ENCODE peak calls at places on chromosomes 4 and X, in five cellular contexts. C is A549, Y is PC-3, O is fibroblast of lung, T is right cardiac atrium. N is an unnamed sample.

GRCh38 chr4:139419388-139419914 is 34.5 kb upstream of the RAB33B start:
- DNase-seq in O (peak; percentile 95), C (no peak), Y (no peak), T (peak; percentile 44), N (no peak)

GRCh38 chr4:147799986-147800555 is 68.2 kb downstream of the ARHGAP10 start:
- DNase-seq in T (no peak), Y (no peak), C (no peak), O (peak; percentile 34), N (no peak)

GRCh38 chrX:148024425-148025148 is 43.5 kb downstream of the FMR1NB start:
- DNase-seq in C (no peak), O (no peak), Y (no peak), T (no peak), N (no peak)

GRCh38 chr4:134465417-134465816 is 263.8 kb upstream of the PABPC4L start:
- DNase-seq in Y (no peak), T (no peak), C (no peak), O (no peak), N (no peak)

GRCh38 chr4:108370291-108370690 is 201.6 kb upstream of the LEF1 start:
- DNase-seq in Y (no peak), C (no peak), T (no peak), O (no peak), N (no peak)

GRCh38 chrX:153642313-153642654 is 4.7 kb upstream of the DUSP9 start:
- DNase-seq in Y (no peak), T (no peak), O (no peak), C (no peak), N (no peak)

GRCh38 chr4:171157462-171158082 is 655.6 kb upstream of the GALNTL6 start:
- DNase-seq in O (no peak), Y (no peak), T (no peak), C (no peak), N (no peak)

GRCh38 chr4:22473268-22473667 is 42.6 kb downstream of the ADGRA3 start:
- DNase-seq in T (no peak), Y (no peak), C (no peak), O (peak; percentile 93), N (no peak)

GRCh38 chr4:165293061-165293460 is 34.4 kb upstream of the MSMO1 start:
- DNase-seq in C (no peak), O (no peak), Y (no peak), T (no peak), N (no peak)

GRCh38 chr4:156528216-156528615 is 443.4 kb downstream of the PDGFC start:
- DNase-seq in T (no peak), O (no peak), Y (no peak), C (no peak), N (no peak)

GRCh38 chr4:153143527-153144348 is 60.5 kb upstream of the TRIM2 start:
- DNase-seq in Y (peak; percentile 42), C (no peak), O (peak; percentile 81), T (no peak), N (no peak)

GRCh38 chr4:140924761-140925392 is 168.7 kb upstream of the TBC1D9 start:
- DNase-seq in O (no peak), T (no peak), Y (no peak), C (no peak), N (peak; percentile 23)

GRCh38 chr4:180059216-180059881 is 2183.9 kb upstream of the TENM3 start:
- DNase-seq in C (peak; percentile 0), T (no peak), O (peak; percentile 8), Y (no peak), N (no peak)

GRCh38 chrX:118513120-118513899 is 17.7 kb downstream of the DOCK11 start:
- DNase-seq in C (no peak), Y (no peak), O (peak; percentile 36), T (no peak), N (no peak)

GRCh38 chr4:108527729-108528128 is 92.6 kb upstream of the RPL34 start:
- DNase-seq in O (no peak), Y (no peak), T (no peak), C (no peak), N (no peak)

GRCh38 chr4:173288296-173288695 is 45.9 kb downstream of the HMGB2 start:
- DNase-seq in O (peak; percentile 40), C (peak; percentile 5), T (peak; percentile 64), Y (peak; percentile 72), N (no peak)

GRCh38 chr4:138696771-138697170 is 318.8 kb upstream of the NOCT start:
- DNase-seq in T (no peak), C (no peak), O (peak; percentile 25), Y (no peak), N (no peak)

GRCh38 chr4:55158957-55159356 is 33.6 kb upstream of the KDR start:
- DNase-seq in T (no peak), C (no peak), Y (no peak), O (no peak), N (no peak)

GRCh38 chrX:72025236-72025770 is 106.4 kb downstream of the RTL5 start:
- DNase-seq in Y (no peak), T (no peak), C (no peak), O (no peak), N (no peak)

GRCh38 chrX:12301288-12301687 is 163.0 kb downstream of the FRMPD4 start:
- DNase-seq in T (no peak), Y (no peak), O (no peak), C (no peak), N (no peak)

GRCh38 chrX:96703379-96703778 is 18.7 kb downstream of the DIAPH2 start:
- DNase-seq in Y (no peak), C (no peak), O (no peak), T (no peak), N (no peak)

GRCh38 chrX:107731831-107732502 is 43.6 kb downstream of the TSC22D3 start:
- DNase-seq in O (peak; percentile 79), Y (peak; percentile 84), T (peak; percentile 90), C (peak; percentile 33), N (no peak)

GRCh38 chrX:154058207-154058997 is 38.7 kb upstream of the IRAK1 start:
- DNase-seq in Y (no peak), T (no peak), O (no peak), C (no peak), N (no peak)

GRCh38 chr4:168797176-168797575 is 212.9 kb downstream of the CBR4 start:
- DNase-seq in O (peak; percentile 90), T (no peak), C (no peak), Y (peak; percentile 81), N (no peak)

DNA sequence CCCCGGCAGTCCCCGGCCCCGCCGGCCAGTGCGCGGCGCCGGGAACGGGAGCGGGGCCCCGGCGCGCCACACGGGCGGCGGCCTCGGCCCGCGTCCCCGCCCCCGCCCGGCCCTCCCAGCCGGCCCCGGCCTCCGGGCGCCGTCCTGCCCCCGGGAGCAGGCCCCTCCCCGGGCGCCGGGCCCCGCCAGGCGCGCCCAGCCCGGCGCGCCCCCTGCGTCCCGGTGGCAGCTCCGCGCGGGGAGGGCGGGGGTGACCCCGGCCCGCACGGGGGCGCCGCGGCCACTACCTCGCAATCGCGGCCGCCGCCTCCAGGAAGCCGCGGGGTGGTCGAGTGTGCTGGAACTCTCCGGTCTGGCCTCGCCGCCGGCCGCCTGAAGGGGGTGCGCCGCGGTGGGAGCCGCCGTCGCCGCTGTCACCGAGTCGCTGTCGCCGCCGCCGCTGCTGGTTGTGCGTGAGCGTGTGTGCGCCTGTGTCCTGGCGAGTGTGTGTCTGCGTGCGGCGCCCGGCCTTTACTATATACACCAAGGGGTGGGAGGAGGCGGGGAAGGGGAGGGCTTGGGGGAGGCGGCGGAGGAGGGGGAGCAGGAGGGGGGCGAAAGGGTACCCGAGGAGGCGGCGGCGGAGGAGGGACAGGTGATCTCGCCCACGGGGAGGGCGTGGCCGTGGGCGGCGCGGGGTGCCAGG is at the start of gene RAI2:
- DNase-seq in O (no peak), T (peak; percentile 32), Y (no peak), C (no peak), N (no peak)
- H3K27ac ChIP-seq in O (no peak within 1 kb of the TSS), T (peak within 1 kb of the TSS; percentile 78), Y (no peak within 1 kb of the TSS), C (no peak within 1 kb of the TSS), N (no peak within 1 kb of the TSS)

GRCh38 chr4:159107203-159107921 is 4.5 kb downstream of the RAPGEF2 start:
- DNase-seq in O (peak; percentile 53), Y (peak; percentile 46), T (no peak), C (no peak), N (no peak)

GRCh38 chr4:159103406-159104131 is 690 bp downstream of the RAPGEF2 start:
- DNase-seq in C (peak; percentile 21), T (peak; percentile 53), Y (peak; percentile 22), O (peak; percentile 47), N (no peak)

GRCh38 chr4:159106636-159107035 is 3.8 kb downstream of the RAPGEF2 start:
- DNase-seq in T (no peak), O (peak; percentile 29), C (no peak), Y (no peak), N (no peak)

GRCh38 chr4:159105063-159105414 is 2.2 kb downstream of the RAPGEF2 start:
- DNase-seq in T (no peak), Y (peak; percentile 44), C (no peak), O (peak; percentile 73), N (no peak)

DNA sequence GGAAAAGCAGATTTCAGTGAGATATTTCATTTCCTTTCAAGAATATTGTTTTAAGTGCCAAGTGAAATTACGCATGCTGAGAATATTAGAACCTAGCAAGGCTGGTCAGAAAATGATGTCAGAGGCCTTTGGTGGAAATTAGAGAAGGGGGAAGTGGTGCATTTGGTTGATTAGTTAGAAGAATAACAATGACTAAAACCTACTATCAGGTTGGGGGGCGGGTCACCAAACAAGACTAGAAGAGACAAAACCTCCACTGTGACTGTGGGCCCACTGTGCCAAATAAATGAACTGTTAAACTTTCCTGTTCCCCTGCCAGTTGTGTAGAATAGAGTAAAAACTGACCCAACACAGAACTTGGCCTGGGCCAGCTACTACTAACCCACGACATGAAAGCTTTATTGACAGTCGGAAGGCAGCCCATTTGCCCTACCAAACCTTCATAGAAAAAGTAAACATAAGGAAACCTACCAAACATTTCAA is 2.9 kb downstream of the RAPGEF2 start:
- DNase-seq in C (no peak), O (peak; percentile 94), T (peak; percentile 31), Y (peak; percentile 63), N (no peak)
- H3K27ac ChIP-seq in C (no peak overlapping the region), O (no peak overlapping the region), T (peak overlapping the region; percentile 22), Y (peak overlapping the region; percentile 63), N (no peak overlapping the region)

DNA sequence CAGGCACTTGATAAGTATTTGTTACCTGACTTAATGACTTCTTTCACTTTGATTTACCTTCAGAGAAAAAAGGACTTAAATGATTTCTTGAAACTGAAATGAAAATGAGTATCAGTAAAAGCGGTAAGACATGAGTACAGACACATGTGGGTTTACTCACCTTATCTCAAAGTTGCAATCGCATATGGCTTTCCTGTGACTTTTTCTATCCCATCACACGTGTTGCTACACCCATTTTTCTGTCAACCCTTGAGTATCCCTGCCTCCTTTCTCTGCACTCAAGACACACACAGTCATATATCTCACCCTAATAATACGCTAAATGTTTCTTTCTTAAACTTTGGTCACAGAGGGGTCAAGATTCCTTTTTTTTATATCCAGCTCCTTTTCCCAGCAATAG is 11.0 kb upstream of the ARHGEF38 start:
- DNase-seq in T (no peak), Y (no peak), C (no peak), O (no peak), N (no peak)
- H3K27ac ChIP-seq in T (no peak overlapping the region), Y (no peak overlapping the region), C (no peak overlapping the region), O (no peak overlapping the region), N (no peak overlapping the region)

DNA sequence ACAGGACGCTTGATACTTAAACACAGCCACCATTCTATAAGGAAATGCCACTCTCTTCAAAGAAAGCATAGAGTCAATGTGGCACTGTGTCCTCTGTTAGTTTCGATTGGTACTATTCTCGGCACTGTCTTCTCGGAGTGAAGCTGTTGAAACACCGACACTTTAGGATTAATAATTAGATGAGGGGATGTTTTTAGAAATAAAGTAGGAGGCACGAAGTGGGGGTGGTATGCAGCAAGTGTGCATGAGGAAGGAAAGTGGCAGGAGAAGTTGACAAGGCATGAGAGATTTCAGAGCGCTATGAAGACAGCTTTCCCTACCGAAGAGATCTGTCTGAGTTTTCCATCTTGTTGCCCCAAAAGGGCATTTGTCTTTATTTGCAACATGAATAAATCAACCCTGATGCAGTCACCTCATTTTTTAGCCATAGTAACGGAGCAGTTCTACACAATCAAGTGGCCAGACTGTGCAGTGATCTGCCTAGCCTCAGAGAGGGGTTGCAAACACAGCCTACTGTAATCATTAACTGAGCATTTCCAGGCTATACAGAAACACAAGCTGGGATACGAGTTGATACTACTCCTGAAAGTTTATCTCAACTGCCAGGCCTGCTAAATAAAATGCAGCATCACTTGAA is 8.3 kb downstream of the GPRIN3 start:
- DNase-seq in Y (no peak), C (no peak), T (no peak), O (no peak), N (no peak)
- H3K27ac ChIP-seq in Y (no peak overlapping the region), C (peak overlapping the region; percentile 85), T (peak overlapping the region; percentile 82), O (no peak overlapping the region), N (peak overlapping the region; percentile 56)